ENCODE peak calls at places on chromosomes 6 and 20, in four cellular contexts. One of them, this sample, is unnamed.
A peak's percentile ranks its signal among the peaks of the same experiment; 100 is the strongest.

GRCh38 chr6:30450908-30451818 is 38.1 kb upstream of the HLA-E start:
- DNase-seq in left cardiac atrium: peak; percentile 69
- DNase-seq in memory B cell: no peak
- DNase-seq in AG08395: peak; percentile 63
- DNase-seq in this sample: peak; percentile 73

GRCh38 chr6:169884158-169884557 is 132.7 kb downstream of the ERMARD start:
- DNase-seq in memory B cell: no peak
- DNase-seq in left cardiac atrium: no peak
- DNase-seq in AG08395: no peak
- DNase-seq in this sample: no peak

GRCh38 chr6:159193923-159194322 is 24.7 kb downstream of the FNDC1 start:
- DNase-seq in left cardiac atrium: no peak
- DNase-seq in AG08395: peak; percentile 46
- DNase-seq in memory B cell: no peak
- DNase-seq in this sample: peak; percentile 65

GRCh38 chr6:167079853-167080297 is 43.0 kb upstream of the CCR6 start:
- DNase-seq in left cardiac atrium: no peak
- DNase-seq in AG08395: no peak
- DNase-seq in memory B cell: peak; percentile 86
- DNase-seq in this sample: no peak

GRCh38 chr6:74780831-74781230 is 425.0 kb downstream of the COL12A1 start:
- DNase-seq in left cardiac atrium: no peak
- DNase-seq in AG08395: no peak
- DNase-seq in memory B cell: no peak
- DNase-seq in this sample: no peak

GRCh38 chr6:134249759-134250602 is 67.9 kb downstream of the SGK1 start:
- DNase-seq in left cardiac atrium: no peak
- DNase-seq in AG08395: no peak
- DNase-seq in memory B cell: no peak
- DNase-seq in this sample: no peak

GRCh38 chr20:63980317-63980805 is 571 bp upstream of the PRPF6 start:
- DNase-seq in left cardiac atrium: peak; percentile 19
- DNase-seq in AG08395: no peak
- DNase-seq in memory B cell: no peak
- DNase-seq in this sample: no peak

GRCh38 chr6:140537211-140537610 is 1162.8 kb upstream of the CITED2 start:
- DNase-seq in AG08395: peak; percentile 22
- DNase-seq in memory B cell: no peak
- DNase-seq in left cardiac atrium: no peak
- DNase-seq in this sample: peak; percentile 14

GRCh38 chr6:166307981-166308768 is at the start of gene PRR18:
- DNase-seq in left cardiac atrium: no peak
- DNase-seq in AG08395: no peak
- DNase-seq in memory B cell: peak; percentile 17
- DNase-seq in this sample: no peak

This sample was measured in GM03348.